ENCODE peak calls at places on chromosomes 13 and 19, in seven cellular contexts. G is neuronal stem cell; W is CD8-positive, alpha-beta T cell; K is tibial nerve; J is left ventricle myocardium inferior; E is K562; X is adipocyte. S is an unnamed sample.

GRCh38 chr13:109694972-109695371 is 91.4 kb downstream of the IRS2 start:
- DNase-seq in K (no peak), W (no peak), E (peak; percentile 44), J (no peak), X (no peak), G (no peak), S (no peak)

GRCh38 chr13:20436505-20436904 is 89.2 kb downstream of the CRYL1 start:
- DNase-seq in J (no peak), X (no peak), G (no peak), K (no peak), E (no peak), W (no peak), S (no peak)

GRCh38 chr19:36051637-36052036 is 2.4 kb downstream of the THAP8 start:
- DNase-seq in X (no peak), J (no peak), W (no peak), E (no peak), K (no peak), G (no peak), S (no peak)

GRCh38 chr13:48142437-48142836 is 47.5 kb upstream of the MED4 start:
- DNase-seq in E (peak; percentile 5), W (no peak), K (no peak), G (no peak), J (no peak), X (no peak), S (no peak)

GRCh38 chr19:38512277-38512676 is 78.8 kb downstream of the RYR1 start:
- DNase-seq in E (no peak), X (no peak), J (no peak), W (no peak), K (no peak), G (no peak), S (no peak)

GRCh38 chr13:84431646-84432045 is 549.4 kb upstream of the SLITRK1 start:
- DNase-seq in E (no peak), G (no peak), K (no peak), W (no peak), X (peak; percentile 57), J (no peak), S (no peak)

GRCh38 chr13:31846984-31847752 is 107.8 kb downstream of the RXFP2 start:
- DNase-seq in J (no peak), K (no peak), G (no peak), W (no peak), E (no peak), X (peak; percentile 47), S (peak; percentile 29)

GRCh38 chr13:82597737-82598136 is 1284.5 kb downstream of the SLITRK1 start:
- DNase-seq in W (no peak), K (no peak), X (no peak), J (no peak), G (peak; percentile 17), E (no peak), S (no peak)

GRCh38 chr19:18109731-18110671 is 12.4 kb downstream of the MAST3 start:
- DNase-seq in G (no peak), E (peak; percentile 71), K (no peak), J (peak; percentile 66), X (peak; percentile 77), W (peak; percentile 72), S (peak; percentile 44)

DNA sequence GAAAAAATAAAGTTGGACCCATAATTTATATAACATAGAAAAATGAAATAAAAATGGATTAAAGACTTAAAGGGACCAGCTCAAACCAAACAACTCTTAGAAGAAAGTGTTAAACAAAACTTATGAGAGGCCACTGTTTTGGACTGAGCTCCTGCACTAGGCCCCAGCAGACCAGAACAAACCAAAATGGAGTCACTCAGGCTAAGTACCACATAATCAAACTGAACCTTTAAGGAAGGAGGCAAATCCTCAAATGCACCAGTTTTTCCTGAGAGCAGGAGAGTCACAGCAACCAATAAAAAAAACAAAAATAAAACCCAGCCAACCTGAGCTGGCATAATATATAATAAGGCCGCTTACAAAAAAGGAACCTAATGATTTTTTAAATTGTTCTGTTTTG is 10.3 kb upstream of the OR10H1 start:
- DNase-seq in G (no peak), E (no peak), J (no peak), K (no peak), X (no peak), W (no peak), S (no peak)
- H3K9me3 ChIP-seq in G (no peaks in the 10 kb centered on the region), E (no peaks in the 10 kb centered on the region), J (no peaks in the 10 kb centered on the region), K (no peaks in the 10 kb centered on the region), X (no peaks in the 10 kb centered on the region), W (no peaks in the 10 kb centered on the region), S (no peaks in the 10 kb centered on the region)

DNA sequence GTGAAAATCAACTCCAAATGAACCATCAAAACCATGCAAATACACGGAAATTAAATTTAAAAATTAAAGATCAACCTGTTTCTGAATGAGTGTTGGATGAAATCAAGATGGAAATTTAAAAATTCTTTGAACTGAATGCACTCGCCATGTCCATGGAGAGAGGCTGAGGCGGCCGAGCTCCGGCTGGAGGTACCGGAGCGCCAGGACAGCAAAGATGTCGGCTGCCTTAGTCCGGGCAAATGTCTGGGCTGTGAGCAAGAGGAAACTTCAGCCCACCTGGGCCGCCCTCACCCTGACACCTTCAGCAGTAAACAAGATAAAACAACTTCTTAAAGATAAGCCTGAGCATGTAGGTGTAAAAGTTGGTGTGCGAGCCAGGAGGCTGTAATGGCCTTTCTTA is 5.3 kb upstream of the ZNF506 start:
- DNase-seq in G (no peak), J (no peak), W (no peak), X (no peak), E (no peak), K (no peak), S (no peak)
- H3K9me3 ChIP-seq in G (peaks cover 50% of the 10 kb centered on the region), J (peaks cover 67% of the 10 kb centered on the region), W (peaks cover 13% of the 10 kb centered on the region), X (peaks cover 89% of the 10 kb centered on the region), E (peaks cover 2% of the 10 kb centered on the region), K (peaks cover 3% of the 10 kb centered on the region), S (peaks cover 6% of the 10 kb centered on the region)

DNA sequence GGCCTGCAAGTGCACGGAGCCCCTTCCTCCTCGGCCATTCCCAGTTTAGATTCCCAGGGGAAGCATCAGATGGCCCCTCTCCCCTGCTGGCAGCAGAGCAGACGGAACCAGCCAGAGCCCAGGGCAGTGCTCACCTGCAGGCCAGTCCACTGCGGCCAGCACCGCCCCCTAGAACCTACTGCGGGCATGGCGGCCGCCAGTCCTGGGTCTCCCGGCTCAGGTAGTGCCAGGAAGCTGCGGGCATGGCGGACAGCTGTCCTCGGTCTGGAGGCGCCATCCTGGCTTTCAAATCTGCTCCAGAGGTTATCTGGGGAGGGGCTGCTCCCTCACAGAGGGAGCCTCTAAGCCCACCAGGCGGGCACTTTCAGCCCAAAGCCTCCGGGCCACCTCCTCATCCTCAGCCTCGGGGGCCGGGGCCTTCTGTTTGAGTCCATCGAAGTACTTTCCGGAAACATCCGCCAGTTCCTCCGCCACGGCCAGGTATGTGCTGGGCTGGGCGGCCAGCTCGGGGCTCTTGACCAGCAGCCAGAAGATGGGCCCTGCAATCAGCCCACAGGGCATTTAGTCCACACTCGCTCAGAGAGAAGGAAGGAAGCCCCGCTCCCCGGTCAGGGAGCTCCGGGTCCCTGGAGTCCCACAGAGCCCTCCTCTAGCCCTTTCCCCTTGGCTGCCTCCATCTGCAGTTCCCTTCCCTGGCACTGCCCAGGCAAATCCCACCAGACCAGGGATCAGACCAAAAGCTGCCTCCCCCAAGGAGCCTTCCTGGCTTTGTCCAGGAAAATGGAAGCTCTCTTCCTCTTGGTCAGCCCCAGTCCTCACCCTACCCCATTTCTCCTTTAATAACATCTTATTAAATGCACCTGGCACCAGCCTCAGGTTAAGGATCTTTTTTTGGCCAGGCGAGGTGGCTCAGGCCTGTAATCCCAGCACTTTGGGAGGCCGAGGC is 7.0 kb upstream of the GP6 start:
- DNase-seq in J (no peak), E (no peak), K (no peak), W (no peak), G (no peak), X (no peak), S (no peak)
- H3K9me3 ChIP-seq in J (no peaks in the 10 kb centered on the region), E (no peaks in the 10 kb centered on the region), K (no peaks in the 10 kb centered on the region), W (no peaks in the 10 kb centered on the region), G (no peaks in the 10 kb centered on the region), X (no peaks in the 10 kb centered on the region), S (no peaks in the 10 kb centered on the region)

GRCh38 chr19:51889934-51890333 is 2.2 kb upstream of the ZNF577 start:
- DNase-seq in K (no peak), J (no peak), E (no peak), X (no peak), G (no peak), W (no peak), S (no peak)
- H3K9me3 ChIP-seq in K (peaks cover 27% of the 10 kb centered on the region), J (peaks cover 67% of the 10 kb centered on the region), E (peaks cover 41% of the 10 kb centered on the region), X (peaks cover 77% of the 10 kb centered on the region), G (peaks cover 79% of the 10 kb centered on the region), W (peaks cover 86% of the 10 kb centered on the region), S (peaks cover 62% of the 10 kb centered on the region)

GRCh38 chr13:104782741-104783140 is 1716.5 kb upstream of the SLC10A2 start:
- DNase-seq in G (no peak), W (no peak), K (no peak), E (no peak), X (no peak), J (no peak), S (no peak)
- H3K9me3 ChIP-seq in G (no peaks in the 10 kb centered on the region), W (no peaks in the 10 kb centered on the region), K (no peaks in the 10 kb centered on the region), E (no peaks in the 10 kb centered on the region), X (no peaks in the 10 kb centered on the region), J (no peaks in the 10 kb centered on the region), S (no peaks in the 10 kb centered on the region)

DNA sequence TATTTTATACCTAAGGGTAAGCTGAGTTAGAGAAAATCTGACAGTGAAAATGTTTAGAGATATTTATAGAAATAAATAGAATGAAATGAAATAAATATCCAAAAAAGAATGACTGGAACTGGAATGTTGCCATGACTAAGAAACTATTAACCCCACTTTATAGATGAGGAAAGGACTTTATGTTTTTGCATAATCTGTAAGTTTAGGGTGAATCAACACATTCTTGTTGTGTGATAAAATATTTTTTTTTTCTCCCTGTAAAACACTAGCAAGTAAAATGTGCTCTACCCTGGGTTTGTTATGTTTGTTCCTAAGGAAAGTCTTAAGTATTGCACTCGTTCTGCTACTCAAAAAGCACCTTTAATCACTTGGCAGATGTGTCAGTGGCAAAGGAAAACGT is 83.8 kb upstream of the KL start:
- DNase-seq in X (no peak), J (no peak), G (no peak), E (no peak), W (no peak), K (no peak), S (no peak)
- H3K9me3 ChIP-seq in X (no peaks in the 10 kb centered on the region), J (peaks cover 24% of the 10 kb centered on the region), G (no peaks in the 10 kb centered on the region), E (no peaks in the 10 kb centered on the region), W (no peaks in the 10 kb centered on the region), K (no peaks in the 10 kb centered on the region), S (no peaks in the 10 kb centered on the region)

GRCh38 chr19:48812094-48812929 is 1.5 kb upstream of the BCAT2 start:
- DNase-seq in G (peak; percentile 80), W (peak; percentile 77), K (peak; percentile 85), X (peak; percentile 74), J (peak; percentile 91), E (peak; percentile 95), S (no peak)

GRCh38 chr19:48807590-48808308 is 3.1 kb downstream of the BCAT2 start:
- DNase-seq in K (no peak), J (no peak), X (no peak), W (no peak), G (no peak), E (peak; percentile 61), S (no peak)

GRCh38 chr19:48813123-48813911 is 2.5 kb upstream of the BCAT2 start:
- DNase-seq in J (no peak), X (no peak), K (no peak), W (no peak), G (no peak), E (peak; percentile 63), S (no peak)

GRCh38 chr19:48806818-48807589 is 3.8 kb downstream of the BCAT2 start:
- DNase-seq in K (no peak), W (no peak), E (peak; percentile 72), X (no peak), J (no peak), G (peak; percentile 68), S (peak; percentile 24)

GRCh38 chr19:48810151-48810550 is 678 bp downstream of the BCAT2 start:
- DNase-seq in W (no peak), E (peak; percentile 24), K (no peak), J (no peak), X (peak; percentile 30), G (no peak), S (no peak)
- H3K9me3 ChIP-seq in W (no peaks in the 10 kb centered on the region), E (no peaks in the 10 kb centered on the region), K (no peaks in the 10 kb centered on the region), J (no peaks in the 10 kb centered on the region), X (no peaks in the 10 kb centered on the region), G (no peaks in the 10 kb centered on the region), S (no peaks in the 10 kb centered on the region)

GRCh38 chr13:44718467-44718866 is 142.3 kb upstream of the TSC22D1 start:
- DNase-seq in J (no peak), E (no peak), K (no peak), G (no peak), W (no peak), X (no peak), S (no peak)
- H3K9me3 ChIP-seq in J (peaks cover 18% of the 10 kb centered on the region), E (no peaks in the 10 kb centered on the region), K (no peaks in the 10 kb centered on the region), G (no peaks in the 10 kb centered on the region), W (no peaks in the 10 kb centered on the region), X (peaks cover 10% of the 10 kb centered on the region), S (no peaks in the 10 kb centered on the region)